ENCODE peak calls at places on chromosomes 12 and 14, in six cellular contexts. R is lower lobe of right lung, Q is Calu3, L is tibial nerve, N is AG10803, S is astrocyte of the spinal cord. A is an unnamed sample.

GRCh38 chr14:26414933-26415332 is 182.9 kb downstream of the NOVA1 start:
- DNase-seq in R (no peak), Q (no peak), L (no peak), N (no peak), S (no peak), A (no peak)

GRCh38 chr14:71071042-71071441 is 163.8 kb downstream of the PCNX1 start:
- DNase-seq in R (no peak), Q (no peak), L (no peak), N (no peak), S (no peak), A (no peak)

GRCh38 chr14:101506921-101507300 is 54.4 kb upstream of the DIO3 start:
- DNase-seq in R (peak), Q (no peak), L (peak), N (no peak), S (no peak), A (no peak)

GRCh38 chr12:20757-21156 is 45.8 kb upstream of the IQSEC3 start:
- DNase-seq in R (no peak), Q (no peak), L (no peak), N (no peak), S (no peak), A (no peak)

GRCh38 chr12:22981711-22982110 is 356.7 kb downstream of the ETNK1 start:
- DNase-seq in R (no peak), Q (no peak), L (no peak), N (peak), S (peak), A (no peak)

GRCh38 chr14:61860294-61860918 is 98.2 kb downstream of the SNAPC1 start:
- DNase-seq in R (no peak), Q (peak), L (no peak), N (peak), S (peak), A (peak)

GRCh38 chr12:105554223-105554678 is 223.8 kb downstream of the C12orf75 start:
- DNase-seq in R (no peak), Q (no peak), L (no peak), N (no peak), S (no peak), A (no peak)

GRCh38 chr12:18373176-18373575 is 111.9 kb downstream of the PIK3C2G start:
- DNase-seq in R (no peak), Q (no peak), L (no peak), N (peak), S (no peak), A (no peak)

GRCh38 chr14:33331176-33331949 is 392.7 kb downstream of the NPAS3 start:
- DNase-seq in R (no peak), Q (no peak), L (no peak), N (no peak), S (no peak), A (no peak)

GRCh38 chr12:68610435-68611093 is at the start of gene RAP1B:
- DNase-seq in R (peak), Q (peak), L (peak), N (peak), S (peak), A (peak)

GRCh38 chr12:14885718-14886201 is at the start of gene MGP:
- DNase-seq in R (no peak), Q (no peak), L (peak), N (peak), S (peak), A (no peak)

GRCh38 chr12:110741795-110742717 is 635 bp downstream of the PPP1CC start:
- DNase-seq in R (peak), Q (no peak), L (no peak), N (no peak), S (peak), A (peak)

GRCh38 chr12:57543666-57544065 is 3.3 kb downstream of the DCTN2 start:
- DNase-seq in R (no peak), Q (no peak), L (no peak), N (no peak), S (no peak), A (no peak)

GRCh38 chr12:58616618-58617017 is 303.7 kb downstream of the LRIG3 start:
- DNase-seq in R (no peak), Q (no peak), L (no peak), N (no peak), S (no peak), A (no peak)

GRCh38 chr12:57897296-57897974 is 43.9 kb upstream of the ATP23 start:
- DNase-seq in R (no peak), Q (no peak), L (no peak), N (no peak), S (no peak), A (no peak)

GRCh38 chr12:29743801-29744200 is 39.9 kb downstream of the TMTC1 start:
- DNase-seq in R (no peak), Q (no peak), L (no peak), N (peak), S (peak), A (no peak)

GRCh38 chr12:57454566-57455373 is at the start of gene INHBE:
- DNase-seq in R (no peak), Q (peak), L (no peak), N (peak), S (peak), A (no peak)

GRCh38 chr14:106625181-106625580 is 1098.8 kb downstream of the TMEM121 start:
- DNase-seq in R (no peak), Q (no peak), L (no peak), N (no peak), S (no peak), A (no peak)

GRCh38 chr14:52902971-52903385 is 47.9 kb downstream of the FERMT2 start:
- DNase-seq in R (no peak), Q (peak), L (no peak), N (no peak), S (peak), A (no peak)

GRCh38 chr12:96241484-96242256 is 47.5 kb downstream of the ELK3 start:
- DNase-seq in R (peak), Q (no peak), L (no peak), N (peak), S (peak), A (no peak)

GRCh38 chr14:78902010-78902623 is 731.9 kb downstream of the NRXN3 start:
- DNase-seq in R (no peak), Q (peak), L (no peak), N (peak), S (peak), A (peak)

GRCh38 chr14:69132513-69133181 is 20.3 kb downstream of the DCAF5 start:
- DNase-seq in R (no peak), Q (no peak), L (no peak), N (no peak), S (peak), A (no peak)

GRCh38 chr12:43551271-43551970 is 582 bp downstream of the ADAMTS20 start:
- DNase-seq in R (no peak), Q (no peak), L (no peak), N (no peak), S (no peak), A (peak)

DNA sequence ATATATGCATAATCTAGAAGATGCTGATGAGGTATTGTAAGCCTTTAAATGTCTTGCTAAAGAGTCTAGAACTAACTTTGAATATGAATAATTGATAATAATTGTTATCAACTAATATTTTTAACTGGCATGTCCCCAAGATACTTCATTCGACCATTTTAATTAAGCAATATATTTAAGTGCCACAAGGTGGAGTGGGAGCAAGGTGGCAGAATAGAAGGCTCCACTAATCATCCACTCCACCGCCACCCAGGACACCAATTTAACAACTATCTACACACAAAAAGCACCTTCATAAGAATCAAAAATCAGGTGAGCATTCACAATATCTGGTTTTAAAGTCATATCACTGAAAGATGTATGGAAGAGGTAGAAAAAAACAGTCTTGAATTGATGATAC is 409.6 kb downstream of the SEC23A start:
- DNase-seq in R (no peak), Q (no peak), L (no peak), N (no peak), S (no peak), A (no peak)
- TF ChIP-seq CTCF in R (no peak), Q (no peak), L (no peak), N (no peak), S (no peak), A (peak)

DNA sequence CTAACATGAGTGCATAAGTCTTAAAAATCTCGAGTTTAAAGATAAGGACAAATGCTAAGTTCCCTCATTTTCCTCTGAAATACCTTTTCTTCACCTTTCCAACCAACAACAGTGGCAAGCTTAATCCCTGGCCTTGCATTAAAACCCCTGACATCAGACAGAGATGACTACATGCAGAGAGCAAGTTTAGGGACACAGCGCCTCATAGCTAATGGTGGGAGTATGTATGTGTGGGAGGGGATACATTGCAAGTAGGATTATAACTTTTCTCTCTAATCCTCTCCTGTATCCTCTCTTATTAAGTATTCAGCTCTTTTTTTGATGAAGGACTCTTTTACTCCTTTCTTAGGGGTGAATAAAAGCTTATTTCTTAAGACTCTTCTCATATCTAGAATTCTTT is 547.1 kb downstream of the CCER1 start:
- DNase-seq in R (no peak), Q (no peak), L (no peak), N (no peak), S (no peak), A (no peak)
- TF ChIP-seq CTCF in R (no peak), Q (no peak), L (no peak), N (peak), S (no peak), A (no peak)

DNA sequence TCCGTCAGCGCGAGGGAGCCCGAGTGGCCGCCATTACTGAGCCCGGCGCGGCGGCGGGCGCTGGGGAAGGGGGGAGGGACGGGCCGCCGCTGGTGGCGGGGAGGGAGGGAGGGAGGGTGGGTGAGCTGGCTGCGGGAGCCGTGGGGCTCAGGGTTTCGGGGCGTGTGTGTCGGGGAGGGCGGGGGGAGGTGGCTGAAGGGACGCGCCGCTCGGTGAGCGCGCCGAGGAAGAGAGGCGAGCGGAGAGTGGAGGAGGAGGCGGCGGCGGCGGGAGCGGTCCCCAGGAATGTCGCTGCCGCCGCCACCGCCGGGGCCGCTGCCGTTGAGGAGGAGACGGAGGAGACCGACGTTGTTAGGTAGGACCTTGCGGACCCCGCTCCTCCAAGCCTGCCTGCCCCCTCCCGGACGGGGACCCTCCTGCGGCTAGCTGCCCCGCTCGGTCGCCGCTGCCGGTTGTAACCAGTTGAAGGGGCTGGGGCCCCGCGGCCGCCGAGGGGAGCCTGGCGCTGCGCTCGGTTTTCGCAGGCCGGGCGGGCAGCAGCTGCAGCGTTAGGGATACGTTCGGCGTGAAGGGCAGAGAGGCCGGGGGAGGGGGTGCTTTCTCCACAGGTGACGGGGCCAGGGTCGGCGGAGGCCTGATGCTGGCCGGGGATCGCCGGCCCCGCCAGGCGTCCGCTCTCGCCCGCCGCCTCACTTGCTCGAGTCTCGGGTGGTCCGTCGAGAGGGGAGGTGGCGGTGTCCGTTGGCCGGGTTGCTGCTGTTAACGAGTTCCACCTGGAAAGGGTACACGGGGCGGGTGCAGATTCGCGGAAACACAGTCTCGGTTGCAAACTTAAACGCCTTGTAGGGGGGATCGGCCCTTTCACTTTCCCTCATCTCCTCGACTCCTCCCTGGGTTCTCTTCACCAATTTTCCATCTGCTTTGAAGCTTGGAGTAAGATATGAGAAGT is at the start of gene ARHGAP5:
- DNase-seq in R (no peak), Q (peak), L (peak), N (no peak), S (peak), A (peak)
- TF ChIP-seq CTCF in R (no peak), Q (no peak), L (no peak), N (no peak), S (peak), A (no peak)

GRCh38 chr14:95500772-95501401 is 15.6 kb downstream of the SYNE3 start:
- DNase-seq in R (no peak), Q (no peak), L (no peak), N (peak), S (peak), A (no peak)
- TF ChIP-seq CTCF in R (no peak), Q (no peak), L (no peak), N (no peak), S (no peak), A (no peak)

GRCh38 chr12:98373982-98374381 is 141.4 kb upstream of the TMPO start:
- DNase-seq in R (no peak), Q (no peak), L (no peak), N (no peak), S (peak), A (no peak)
- TF ChIP-seq CTCF in R (no peak), Q (peak), L (no peak), N (peak), S (peak), A (no peak)

DNA sequence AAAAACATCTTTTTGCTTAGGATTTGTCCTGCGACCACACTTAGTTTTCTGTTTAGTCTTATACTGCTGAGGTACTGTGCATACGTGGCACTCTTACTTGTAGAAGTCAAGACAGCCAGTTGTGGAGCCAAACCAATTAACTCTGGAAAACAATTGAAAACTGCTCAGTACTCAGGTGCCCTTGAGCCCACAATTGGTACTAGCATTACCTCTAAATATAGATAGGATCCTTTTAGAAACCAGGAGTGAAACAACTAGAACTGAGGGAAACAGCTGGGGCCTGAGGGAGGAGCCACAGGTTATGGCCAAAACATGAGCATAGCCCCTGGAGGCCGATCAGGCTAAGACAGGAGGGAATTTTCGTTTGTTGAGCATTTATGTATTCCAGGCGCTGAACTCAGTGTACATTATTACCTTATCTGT is 2.5 kb downstream of the SPATS2 start:
- DNase-seq in R (no peak), Q (peak), L (no peak), N (peak), S (peak), A (no peak)
- TF ChIP-seq CTCF in R (peak), Q (no peak), L (peak), N (peak), S (peak), A (peak)

DNA sequence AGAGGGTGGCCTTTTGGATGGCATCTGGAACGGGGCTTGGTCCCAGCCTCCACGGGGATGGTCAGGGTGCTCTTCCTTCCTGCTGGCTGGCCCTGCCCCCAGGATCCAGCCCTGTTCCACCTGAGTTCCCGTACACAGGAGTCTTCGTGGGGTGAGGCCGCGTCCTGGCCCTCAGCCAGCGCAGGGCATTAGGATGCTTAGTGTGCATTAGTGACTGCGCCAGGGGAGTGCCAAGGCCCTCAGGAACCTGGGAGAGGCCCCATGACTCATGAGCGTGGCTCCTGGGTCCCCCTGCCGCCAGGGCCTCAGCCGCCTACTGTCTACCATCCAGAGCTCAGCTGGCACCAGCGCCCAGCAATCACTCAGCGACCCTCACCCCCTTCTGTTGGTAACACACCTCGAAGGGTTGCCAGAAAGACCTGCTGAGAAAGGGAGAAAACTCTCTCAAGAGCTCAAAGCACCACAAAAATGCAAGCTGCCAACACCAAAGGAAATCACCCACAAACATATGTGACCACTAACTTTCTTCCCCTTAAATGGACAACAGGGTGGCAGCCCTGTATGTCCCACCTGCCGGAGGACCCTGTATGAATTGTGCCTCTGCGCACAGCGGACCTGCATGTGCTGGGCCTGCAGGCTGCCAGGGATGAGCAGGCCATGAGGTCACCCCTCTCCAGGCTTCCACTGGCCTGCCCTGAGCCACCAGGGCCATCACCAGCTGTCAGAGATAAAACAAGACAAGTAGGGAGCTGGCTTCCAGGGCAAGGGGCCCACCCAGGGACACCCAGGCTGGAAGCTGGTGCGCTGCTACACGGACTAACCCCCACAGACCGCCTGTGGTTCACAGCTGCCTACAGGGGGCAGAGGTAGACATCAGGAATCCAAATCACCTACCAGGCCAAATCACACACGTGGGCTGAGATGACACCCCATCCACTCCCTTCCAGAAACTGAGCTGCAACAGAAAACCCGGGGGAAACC is 28.7 kb downstream of the CCDC85C start:
- DNase-seq in R (peak), Q (peak), L (no peak), N (peak), S (no peak), A (no peak)
- TF ChIP-seq CTCF in R (peak), Q (no peak), L (no peak), N (peak), S (peak), A (peak)

GRCh38 chr14:37343307-37344094 is 145.8 kb downstream of the MIPOL1 start:
- DNase-seq in R (no peak), Q (no peak), L (no peak), N (peak), S (peak), A (no peak)

DNA sequence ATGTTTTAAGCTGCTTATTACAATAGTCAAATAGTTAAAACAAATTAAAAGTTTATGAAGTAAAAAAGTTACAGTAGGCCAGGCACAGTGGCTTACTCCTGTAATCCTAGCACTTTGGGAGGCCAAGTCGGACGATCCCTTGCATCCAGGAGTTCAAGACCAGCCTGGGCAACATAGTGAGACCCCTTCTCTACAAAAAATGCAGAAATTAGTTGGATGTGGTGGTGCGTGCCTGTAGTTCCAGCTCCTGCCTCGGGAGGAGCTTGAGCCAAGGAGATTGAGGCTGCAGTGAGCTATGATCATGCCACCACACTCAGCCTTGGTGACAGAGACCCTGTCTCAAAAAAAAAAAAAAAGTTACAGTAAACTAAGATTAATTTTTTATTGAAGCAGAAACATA is 142.6 kb downstream of the MIPOL1 start:
- DNase-seq in R (no peak), Q (peak), L (no peak), N (no peak), S (no peak), A (no peak)
- TF ChIP-seq CTCF in R (no peak), Q (peak), L (no peak), N (no peak), S (no peak), A (no peak)

GRCh38 chr12:101243616-101244015 is 33.6 kb upstream of the SLC5A8 start:
- DNase-seq in R (no peak), Q (no peak), L (no peak), N (no peak), S (no peak), A (no peak)
- TF ChIP-seq CTCF in R (no peak), Q (no peak), L (no peak), N (no peak), S (no peak), A (no peak)

A was measured in mesothelial cell of epicardium.